ENCODE peak calls at places on chromosomes 1 and 21, in five cellular contexts. H is dorsolateral prefrontal cortex, X is lower lobe of right lung, A is suprapubic skin, M is RWPE1. C is an unnamed sample.
A peak's percentile ranks its signal among the peaks of the same experiment; 100 is the strongest.

GRCh38 chr1:230753586-230754251 is 6.5 kb downstream of the CAPN9 start:
- DNase-seq in H (peak; percentile 43), X (no peak), A (no peak), M (peak; percentile 51), C (no peak)

GRCh38 chr1:62849031-62849430 is 65.1 kb downstream of the ATG4C start:
- DNase-seq in H (no peak), X (no peak), A (no peak), M (peak; percentile 4), C (no peak)

GRCh38 chr21:44630440-44630839 is 3.5 kb downstream of the KRTAP10-9 start:
- DNase-seq in H (no peak), X (no peak), A (no peak), M (no peak), C (no peak)

GRCh38 chr1:52142220-52143153 is 598 bp downstream of the ZFYVE9 start:
- DNase-seq in H (peak; percentile 55), X (peak; percentile 55), A (peak; percentile 65), M (peak; percentile 40), C (peak; percentile 35)

GRCh38 chr1:147243228-147243685 is 773 bp downstream of the CHD1L start:
- DNase-seq in H (peak; percentile 39), X (peak; percentile 60), A (no peak), M (peak; percentile 21), C (no peak)

GRCh38 chr1:151611832-151612505 is at the start of gene SNX27:
- DNase-seq in H (peak; percentile 94), X (peak; percentile 95), A (peak; percentile 96), M (peak; percentile 91), C (peak; percentile 52)

GRCh38 chr1:226862900-226863299 is 7.5 kb upstream of the PSEN2 start:
- DNase-seq in H (no peak), X (no peak), A (no peak), M (no peak), C (no peak)

GRCh38 chr1:109740615-109741373 is at the start of gene GSTM3:
- DNase-seq in H (no peak), X (no peak), A (no peak), M (no peak), C (no peak)

GRCh38 chr1:164780111-164780510 is 221.1 kb downstream of the PBX1 start:
- DNase-seq in H (no peak), X (no peak), A (no peak), M (no peak), C (no peak)

GRCh38 chr1:160149235-160149634 is 2.2 kb upstream of the ATP1A4 start:
- DNase-seq in H (no peak), X (no peak), A (no peak), M (no peak), C (no peak)

GRCh38 chr1:6965062-6965913 is 180.0 kb downstream of the CAMTA1 start:
- DNase-seq in H (no peak), X (no peak), A (no peak), M (no peak), C (no peak)

GRCh38 chr1:71049951-71050598 is 2.5 kb upstream of the PTGER3 start:
- DNase-seq in H (no peak), X (no peak), A (no peak), M (peak; percentile 57), C (no peak)

GRCh38 chr1:234624718-234625117 is 14.7 kb upstream of the IRF2BP2 start:
- DNase-seq in H (no peak), X (no peak), A (no peak), M (no peak), C (no peak)

GRCh38 chr1:3105167-3105863 is 36.3 kb downstream of the PRDM16 start:
- DNase-seq in H (no peak), X (no peak), A (no peak), M (no peak), C (no peak)

GRCh38 chr1:113758631-113759340 is 500 bp downstream of the PHTF1 start:
- DNase-seq in H (peak; percentile 67), X (peak; percentile 84), A (peak; percentile 78), M (peak; percentile 39), C (peak; percentile 63)

GRCh38 chr1:156707486-156708244 is 2.3 kb upstream of the CRABP2 start:
- DNase-seq in H (no peak), X (no peak), A (peak; percentile 65), M (no peak), C (no peak)

GRCh38 chr1:246632584-246633168 is 66.4 kb downstream of the CNST start:
- DNase-seq in H (no peak), X (no peak), A (no peak), M (peak; percentile 30), C (no peak)

GRCh38 chr1:25861316-25862286 is 2.3 kb upstream of the AUNIP start:
- DNase-seq in H (no peak), X (no peak), A (no peak), M (no peak), C (no peak)

GRCh38 chr1:59477286-59477685 is 180.4 kb downstream of the FGGY start:
- DNase-seq in H (no peak), X (no peak), A (no peak), M (peak; percentile 69), C (no peak)

GRCh38 chr1:208025036-208025435 is 114.1 kb upstream of the CD34 start:
- DNase-seq in H (no peak), X (no peak), A (no peak), M (no peak), C (no peak)

GRCh38 chr1:192974701-192975100 is 84.5 kb downstream of the UCHL5 start:
- DNase-seq in H (no peak), X (no peak), A (no peak), M (peak; percentile 73), C (no peak)

GRCh38 chr1:172483448-172483847 is 39.6 kb upstream of the PIGC start:
- DNase-seq in H (no peak), X (no peak), A (no peak), M (no peak), C (no peak)

GRCh38 chr1:180863158-180863775 is 49.4 kb upstream of the KIAA1614 start:
- DNase-seq in H (peak; percentile 16), X (no peak), A (no peak), M (peak; percentile 40), C (no peak)

GRCh38 chr1:160451119-160451858 is 50.9 kb downstream of the VANGL2 start:
- DNase-seq in H (no peak), X (no peak), A (no peak), M (no peak), C (no peak)

GRCh38 chr1:154154534-154155181 is at the start of gene NUP210L:
- DNase-seq in H (no peak), X (peak; percentile 95), A (no peak), M (peak; percentile 11), C (peak; percentile 44)

GRCh38 chr1:41239988-41240610 is 2.0 kb downstream of the SCMH1 start:
- DNase-seq in H (no peak), X (no peak), A (no peak), M (peak; percentile 16), C (no peak)

GRCh38 chr1:187408217-187409004 is 579.7 kb downstream of the PLA2G4A start:
- DNase-seq in H (no peak), X (no peak), A (no peak), M (no peak), C (no peak)

GRCh38 chr1:175270361-175270760 is 77.8 kb upstream of the KIAA0040 start:
- DNase-seq in H (no peak), X (no peak), A (no peak), M (no peak), C (no peak)

GRCh38 chr1:175272361-175272760 is 79.8 kb upstream of the KIAA0040 start:
- DNase-seq in H (no peak), X (no peak), A (no peak), M (no peak), C (no peak)

GRCh38 chr1:175268720-175269119 is 76.1 kb upstream of the KIAA0040 start:
- DNase-seq in H (no peak), X (no peak), A (no peak), M (peak; percentile 51), C (no peak)

GRCh38 chr1:175269151-175269550 is 76.6 kb upstream of the KIAA0040 start:
- DNase-seq in H (no peak), X (no peak), A (no peak), M (peak; percentile 48), C (no peak)

GRCh38 chr1:175267716-175268416 is 75.3 kb upstream of the KIAA0040 start:
- DNase-seq in H (no peak), X (no peak), A (no peak), M (no peak), C (no peak)
- H3K27ac ChIP-seq in H (no peak overlapping the region), X (peak overlapping the region; percentile 57), A (no peak overlapping the region), M (no peak overlapping the region), C (no peak overlapping the region)

GRCh38 chr1:191022856-191023255 is 545.2 kb upstream of the BRINP3 start:
- DNase-seq in H (no peak), X (no peak), A (no peak), M (peak; percentile 69), C (no peak)
- H3K27ac ChIP-seq in H (no peak overlapping the region), X (no peak overlapping the region), A (no peak overlapping the region), M (no peak overlapping the region), C (no peak overlapping the region)

DNA sequence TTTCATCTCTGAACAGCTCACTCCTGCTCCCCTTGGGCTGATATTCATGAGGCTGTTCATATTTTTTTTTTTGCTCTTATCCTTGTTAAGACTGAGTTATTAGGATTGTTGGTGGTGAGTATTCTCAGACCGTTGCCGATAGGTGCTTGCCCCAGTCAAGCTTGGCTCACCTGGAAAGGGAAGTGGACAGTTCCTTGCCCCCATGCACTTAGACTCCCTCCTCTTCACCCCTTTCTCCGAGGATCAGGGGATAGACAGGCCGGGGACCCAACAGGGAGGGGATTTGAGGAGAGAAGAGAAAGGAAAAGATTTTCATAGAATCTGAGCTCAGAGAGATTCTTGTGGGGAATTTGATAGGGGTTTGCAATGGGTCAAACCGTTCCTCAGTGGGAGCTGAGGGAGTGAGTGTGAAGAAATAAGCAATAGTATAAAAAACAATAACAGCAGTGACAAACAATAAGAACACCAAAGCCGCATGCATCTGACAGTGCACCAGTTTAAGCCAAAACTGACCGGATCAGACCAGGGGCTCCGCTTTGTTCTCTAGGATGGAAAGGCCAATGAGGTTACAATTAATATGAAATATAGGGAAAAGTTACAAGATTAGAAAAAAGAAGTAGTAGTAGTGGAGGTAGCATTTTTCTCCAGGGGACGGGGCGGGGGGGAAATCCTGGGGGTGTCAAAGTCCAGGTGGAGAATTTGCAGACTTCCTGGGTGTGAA is 8.8 kb downstream of the PAX7 start:
- DNase-seq in H (no peak), X (no peak), A (no peak), M (no peak), C (no peak)
- H3K27ac ChIP-seq in H (no peak overlapping the region), X (no peak overlapping the region), A (no peak overlapping the region), M (no peak overlapping the region), C (no peak overlapping the region)

GRCh38 chr1:185646202-185646683 is 87.9 kb upstream of the HMCN1 start:
- DNase-seq in H (no peak), X (no peak), A (no peak), M (peak; percentile 87), C (no peak)

GRCh38 chr1:185645686-185646085 is 88.5 kb upstream of the HMCN1 start:
- DNase-seq in H (no peak), X (no peak), A (no peak), M (no peak), C (no peak)

GRCh38 chr1:185645201-185645640 is 89.0 kb upstream of the HMCN1 start:
- DNase-seq in H (no peak), X (no peak), A (no peak), M (no peak), C (no peak)

GRCh38 chr1:185648858-185649589 is 85.2 kb upstream of the HMCN1 start:
- DNase-seq in H (no peak), X (no peak), A (no peak), M (no peak), C (no peak)

DNA sequence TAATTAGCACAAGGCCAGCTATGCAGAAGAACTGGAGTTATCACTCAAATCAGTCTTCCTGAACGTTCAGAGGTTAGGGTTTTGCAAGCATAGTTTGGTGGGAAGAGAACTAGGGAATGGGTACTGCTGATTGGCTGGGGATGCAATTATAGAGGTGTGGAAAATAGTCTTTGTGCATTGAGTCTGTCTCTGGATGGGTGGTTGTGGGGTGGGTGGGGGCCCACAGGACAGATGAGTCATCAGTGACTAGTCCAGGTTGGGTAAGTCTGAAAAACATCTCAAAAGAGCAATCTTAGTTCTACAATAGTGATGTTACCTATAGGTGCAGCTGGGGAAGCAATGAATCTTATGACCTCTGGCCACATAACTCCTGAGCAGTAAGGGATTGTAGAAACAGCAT is 89.7 kb upstream of the HMCN1 start:
- DNase-seq in H (no peak), X (no peak), A (no peak), M (peak; percentile 80), C (no peak)
- H3K27ac ChIP-seq in H (no peak overlapping the region), X (no peak overlapping the region), A (no peak overlapping the region), M (no peak overlapping the region), C (no peak overlapping the region)